ENCODE peak calls at places on chromosome 5, in four cellular contexts. B is psoas muscle, R is tibial artery, H is foreskin keratinocyte. A is an unnamed sample.

GRCh38 chr5:84885479-84886258 is 501.0 kb upstream of the EDIL3 start:
- DNase-seq in B (no peak), R (no peak), H (peak), A (no peak)

GRCh38 chr5:132263548-132264261 is 6.2 kb downstream of the PDLIM4 start:
- DNase-seq in H (no peak), B (no peak), R (peak), A (peak)

GRCh38 chr5:105956456-105957177 is 1714.1 kb downstream of the EFNA5 start:
- DNase-seq in B (no peak), H (no peak), R (no peak), A (no peak)

GRCh38 chr5:141934099-141934844 is 10.6 kb downstream of the DELE1 start:
- DNase-seq in B (no peak), R (peak), H (no peak), A (no peak)

GRCh38 chr5:2750026-2750757 is 1.3 kb downstream of the IRX2 start:
- DNase-seq in B (no peak), H (no peak), R (no peak), A (peak)

GRCh38 chr5:138035605-138036537 is 3.0 kb upstream of the FAM13B start:
- DNase-seq in H (peak), R (peak), B (peak), A (peak)

GRCh38 chr5:75363111-75363510 is 26.1 kb downstream of the HMGCR start:
- DNase-seq in B (no peak), R (no peak), H (no peak), A (no peak)

GRCh38 chr5:173327948-173328895 is at the start of gene STC2:
- DNase-seq in B (peak), R (peak), H (peak), A (peak)

GRCh38 chr5:1973391-1974013 is 90.8 kb upstream of the IRX4 start:
- DNase-seq in H (peak), B (no peak), R (no peak), A (peak)

GRCh38 chr5:159309689-159310433 is 20.4 kb downstream of the IL12B start:
- DNase-seq in B (no peak), R (no peak), H (no peak), A (no peak)

GRCh38 chr5:157669701-157670097 is 1.6 kb upstream of the C5orf52 start:
- DNase-seq in H (no peak), B (no peak), R (no peak), A (no peak)

GRCh38 chr5:1652873-1653707 is 129.3 kb upstream of the LPCAT1 start:
- DNase-seq in B (peak), R (no peak), H (no peak), A (no peak)

GRCh38 chr5:85488295-85488694 is 1103.6 kb upstream of the EDIL3 start:
- DNase-seq in R (no peak), H (no peak), B (no peak), A (no peak)

GRCh38 chr5:137800700-137801411 is 46.7 kb upstream of the HNRNPA0 start:
- DNase-seq in R (no peak), H (no peak), B (no peak), A (no peak)

GRCh38 chr5:62579761-62580160 is 1.1 kb downstream of the LRRC70 start:
- DNase-seq in R (no peak), B (no peak), H (no peak), A (no peak)

GRCh38 chr5:97986069-97986468 is 787.4 kb upstream of the RGMB start:
- DNase-seq in B (no peak), H (peak), R (no peak), A (peak)

GRCh38 chr5:96533371-96533770 is 100.3 kb upstream of the PCSK1 start:
- DNase-seq in H (no peak), R (no peak), B (no peak), A (no peak)

GRCh38 chr5:3843691-3844090 is 248.1 kb downstream of the IRX1 start:
- DNase-seq in B (no peak), H (no peak), R (no peak), A (no peak)

DNA sequence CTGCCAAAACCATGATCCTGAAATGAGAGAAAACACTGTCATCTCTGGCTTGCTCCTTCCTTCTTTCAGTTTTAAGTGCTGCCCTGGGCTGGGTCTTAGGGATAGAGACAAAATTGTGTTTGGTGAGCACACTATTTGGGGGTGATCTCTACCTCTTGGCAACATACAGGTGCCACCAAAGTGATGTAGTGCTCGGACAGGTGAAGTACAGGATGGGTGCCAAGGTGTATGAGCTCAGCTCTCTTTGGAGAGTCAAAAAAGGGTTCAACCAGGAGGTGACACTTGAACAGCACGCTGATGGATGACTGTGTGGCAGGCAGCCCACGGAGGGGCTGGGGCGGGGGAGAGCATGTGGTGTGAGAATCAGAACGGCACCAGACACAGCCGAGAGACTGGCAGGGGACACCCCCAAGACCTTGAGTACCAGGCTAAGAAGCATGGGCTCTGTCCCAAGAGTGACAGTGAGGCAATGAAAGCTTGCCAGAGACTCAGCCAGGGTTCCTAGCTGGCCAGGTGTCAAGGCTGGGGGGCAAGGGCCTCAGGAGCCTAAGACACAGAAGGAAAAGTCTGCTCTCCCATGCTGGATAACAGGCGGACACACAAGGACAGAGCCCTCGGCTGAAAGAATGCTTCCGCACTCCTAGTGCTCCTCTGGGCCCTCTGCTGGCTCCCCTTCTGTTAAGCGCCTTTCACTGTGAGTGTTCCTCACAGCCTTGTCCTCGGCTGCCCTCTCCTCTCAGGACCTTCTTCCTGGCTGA is 2.5 kb downstream of the NHP2 start:
- DNase-seq in R (no peak), H (no peak), B (no peak), A (no peak)
- H3K27ac ChIP-seq in R (no peak), H (no peak), B (peak), A (peak)

GRCh38 chr5:154464435-154464834 is 13.6 kb downstream of the HAND1 start:
- DNase-seq in B (no peak), H (no peak), R (no peak), A (no peak)

GRCh38 chr5:154465169-154465568 is 12.9 kb downstream of the HAND1 start:
- DNase-seq in R (no peak), H (no peak), B (no peak), A (peak)

GRCh38 chr5:154460172-154460571 is 14.4 kb downstream of the SAP30L start:
- DNase-seq in B (no peak), H (no peak), R (no peak), A (no peak)

GRCh38 chr5:154459015-154459414 is 13.2 kb downstream of the SAP30L start:
- DNase-seq in R (no peak), B (no peak), H (no peak), A (no peak)

DNA sequence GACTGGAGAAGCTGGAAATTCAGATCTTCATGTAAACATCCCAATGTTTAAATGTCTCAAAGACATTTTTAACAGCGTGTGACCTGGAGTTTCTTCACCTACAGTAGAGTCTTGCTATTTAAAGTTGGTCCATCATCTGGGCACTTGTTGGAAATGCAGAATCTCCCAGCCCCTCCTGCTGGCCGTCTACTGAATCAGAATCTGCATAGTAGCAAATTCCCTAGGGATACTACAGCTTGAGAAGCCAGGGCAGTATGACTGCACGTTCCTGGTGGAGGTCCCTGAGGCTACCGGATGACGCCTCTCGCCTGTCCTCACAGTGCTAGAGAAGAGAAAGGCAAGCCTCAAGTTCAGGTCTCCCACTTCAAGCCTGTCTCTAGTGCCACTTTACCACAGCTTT is 15.7 kb downstream of the SAP30L start:
- DNase-seq in R (no peak), H (no peak), B (no peak), A (no peak)
- TF ChIP-seq CTCF in R (no peak), H (peak), B (no peak), A (no peak)

GRCh38 chr5:139636207-139636792 is 11.8 kb upstream of the CXXC5 start:
- DNase-seq in R (no peak), B (no peak), H (no peak), A (no peak)
- H3K27ac ChIP-seq in R (peak), B (peak), H (no peak), A (peak)

GRCh38 chr5:73501406-73501805 is 3.2 kb downstream of the BTF3 start:
- DNase-seq in H (no peak), B (no peak), R (no peak), A (no peak)
- TF ChIP-seq CTCF in H (no peak), B (no peak), R (no peak), A (no peak)

GRCh38 chr5:135235002-135235401 is 164.0 kb downstream of the MACROH2A1 start:
- DNase-seq in B (no peak), R (no peak), H (no peak), A (no peak)
- H3K27ac ChIP-seq in B (no peak), R (no peak), H (no peak), A (no peak)

GRCh38 chr5:26610581-26610980 is 427.8 kb downstream of the CDH9 start:
- DNase-seq in H (no peak), R (no peak), B (no peak), A (no peak)
- TF ChIP-seq CTCF in H (no peak), R (no peak), B (no peak), A (peak)

A was measured in RWPE1.